ENCODE peak calls at places on chromosomes 5 and 9, in five cellular contexts. A, F, Q, I and O are unnamed samples.

GRCh38 chr5:123204224-123204623 is 115.2 kb downstream of the PRDM6 start:
- DNase-seq in F (no peak), A (no peak), I (no peak), Q (no peak), O (no peak)

GRCh38 chr9:104278929-104279500 is 184.9 kb downstream of the SMC2 start:
- DNase-seq in Q (no peak), A (no peak), F (no peak), I (no peak), O (no peak)

GRCh38 chr9:102867488-102867887 is 127.6 kb upstream of the CYLC2 start:
- DNase-seq in Q (no peak), I (peak; percentile 13), F (peak; percentile 10), A (no peak), O (peak; percentile 33)

GRCh38 chr5:125372694-125373621 is 626.5 kb upstream of the ZNF608 start:
- DNase-seq in I (peak; percentile 37), A (no peak), Q (no peak), F (peak; percentile 55), O (no peak)

GRCh38 chr5:124583469-124584350 is 162.7 kb downstream of the ZNF608 start:
- DNase-seq in F (peak; percentile 86), I (peak; percentile 57), Q (no peak), A (no peak), O (no peak)

GRCh38 chr5:111774525-111774924 is 17.5 kb upstream of the NREP start:
- DNase-seq in A (no peak), Q (peak; percentile 65), F (peak; percentile 89), I (peak; percentile 84), O (peak; percentile 29)

GRCh38 chr9:438961-439768 is 224.5 kb downstream of the DOCK8 start:
- DNase-seq in I (peak; percentile 86), Q (peak; percentile 67), F (no peak), A (no peak), O (peak; percentile 49)

GRCh38 chr5:132770476-132771159 is 6.4 kb downstream of the SEPTIN8 start:
- DNase-seq in A (no peak), I (peak; percentile 61), F (no peak), Q (peak; percentile 45), O (no peak)

GRCh38 chr5:135112008-135112670 is 78.1 kb upstream of the PITX1 start:
- DNase-seq in Q (no peak), F (no peak), A (no peak), I (no peak), O (no peak)

GRCh38 chr5:177509361-177509951 is at the start of gene DOK3:
- DNase-seq in Q (peak; percentile 88), A (no peak), I (no peak), F (no peak), O (peak; percentile 71)

GRCh38 chr9:112774006-112774996 is 23.7 kb downstream of the SNX30 start:
- DNase-seq in A (no peak), F (no peak), I (peak; percentile 30), Q (no peak), O (no peak)

GRCh38 chr5:135034186-135034962 is at the start of gene PITX1:
- DNase-seq in I (peak; percentile 20), Q (no peak), F (peak; percentile 77), A (no peak), O (no peak)

GRCh38 chr9:108150736-108151135 is 661.2 kb upstream of the KLF4 start:
- DNase-seq in Q (no peak), A (no peak), I (peak; percentile 82), F (no peak), O (no peak)

GRCh38 chr5:154873791-154874331 is 15.4 kb downstream of the CNOT8 start:
- DNase-seq in Q (no peak), F (no peak), A (no peak), I (no peak), O (no peak)

GRCh38 chr5:1834721-1835425 is 33.7 kb downstream of the NDUFS6 start:
- DNase-seq in I (no peak), A (no peak), F (no peak), Q (no peak), O (no peak)